ENCODE peak calls at places on chromosomes 16 and 17, in seven cellular contexts. One of them, this sample, is unnamed.

GRCh38 chr16:86611517-86611840 is 33.1 kb downstream of the FOXL1 start:
- DNase-seq in sigmoid colon: no peak
- DNase-seq in K562: no peak
- DNase-seq in A673: no peak
- DNase-seq in CD4-positive, CD25-positive, alpha-beta regulatory T cell: no peak
- DNase-seq in CD4-positive, alpha-beta memory T cell: no peak
- DNase-seq in HepG2: no peak
- DNase-seq in this sample: no peak

GRCh38 chr17:44602390-44602789 is 45.1 kb downstream of the FZD2 start:
- DNase-seq in A673: no peak
- DNase-seq in sigmoid colon: no peak
- DNase-seq in HepG2: no peak
- DNase-seq in CD4-positive, CD25-positive, alpha-beta regulatory T cell: no peak
- DNase-seq in K562: no peak
- DNase-seq in CD4-positive, alpha-beta memory T cell: no peak
- DNase-seq in this sample: no peak

GRCh38 chr16:58464916-58465731 is 34.8 kb upstream of the NDRG4 start:
- DNase-seq in CD4-positive, alpha-beta memory T cell: no peak
- DNase-seq in CD4-positive, CD25-positive, alpha-beta regulatory T cell: no peak
- DNase-seq in A673: no peak
- DNase-seq in HepG2: no peak
- DNase-seq in K562: no peak
- DNase-seq in sigmoid colon: no peak
- DNase-seq in this sample: peak; percentile 48

GRCh38 chr17:79630120-79630519 is 19.3 kb upstream of the RBFOX3 start:
- DNase-seq in CD4-positive, alpha-beta memory T cell: no peak
- DNase-seq in K562: no peak
- DNase-seq in CD4-positive, CD25-positive, alpha-beta regulatory T cell: no peak
- DNase-seq in A673: no peak
- DNase-seq in HepG2: no peak
- DNase-seq in sigmoid colon: peak; percentile 25
- DNase-seq in this sample: peak; percentile 9

GRCh38 chr17:33046361-33047255 is 55.0 kb downstream of the SPACA3 start:
- DNase-seq in HepG2: no peak
- DNase-seq in K562: no peak
- DNase-seq in A673: no peak
- DNase-seq in CD4-positive, alpha-beta memory T cell: no peak
- DNase-seq in sigmoid colon: no peak
- DNase-seq in CD4-positive, CD25-positive, alpha-beta regulatory T cell: no peak
- DNase-seq in this sample: no peak

GRCh38 chr16:29678691-29679267 is at the start of gene QPRT:
- DNase-seq in HepG2: peak; percentile 85
- DNase-seq in A673: peak; percentile 70
- DNase-seq in sigmoid colon: peak; percentile 75
- DNase-seq in CD4-positive, CD25-positive, alpha-beta regulatory T cell: no peak
- DNase-seq in CD4-positive, alpha-beta memory T cell: no peak
- DNase-seq in K562: peak; percentile 87
- DNase-seq in this sample: peak; percentile 27

GRCh38 chr17:9367186-9367585 is 208.4 kb downstream of the STX8 start:
- DNase-seq in CD4-positive, alpha-beta memory T cell: no peak
- DNase-seq in CD4-positive, CD25-positive, alpha-beta regulatory T cell: no peak
- DNase-seq in A673: no peak
- DNase-seq in HepG2: no peak
- DNase-seq in K562: no peak
- DNase-seq in sigmoid colon: no peak
- DNase-seq in this sample: no peak

GRCh38 chr17:5530265-5530782 is 44.0 kb downstream of the MIS12 start:
- DNase-seq in sigmoid colon: peak; percentile 11
- DNase-seq in CD4-positive, alpha-beta memory T cell: no peak
- DNase-seq in A673: no peak
- DNase-seq in CD4-positive, CD25-positive, alpha-beta regulatory T cell: no peak
- DNase-seq in HepG2: no peak
- DNase-seq in K562: no peak
- DNase-seq in this sample: no peak

GRCh38 chr17:16521070-16521727 is 29.2 kb upstream of the LRRC75A start:
- DNase-seq in A673: peak; percentile 88
- DNase-seq in HepG2: peak; percentile 87
- DNase-seq in sigmoid colon: peak; percentile 91
- DNase-seq in K562: peak; percentile 73
- DNase-seq in CD4-positive, CD25-positive, alpha-beta regulatory T cell: peak; percentile 73
- DNase-seq in CD4-positive, alpha-beta memory T cell: peak; percentile 71
- DNase-seq in this sample: peak; percentile 80

GRCh38 chr16:29962344-29962994 is 590 bp downstream of the TMEM219 start:
- DNase-seq in CD4-positive, CD25-positive, alpha-beta regulatory T cell: no peak
- DNase-seq in A673: peak; percentile 27
- DNase-seq in K562: peak; percentile 7
- DNase-seq in HepG2: peak; percentile 33
- DNase-seq in sigmoid colon: no peak
- DNase-seq in CD4-positive, alpha-beta memory T cell: no peak
- DNase-seq in this sample: peak; percentile 29

GRCh38 chr17:17682293-17682736 is 1.1 kb downstream of the RAI1 start:
- DNase-seq in CD4-positive, CD25-positive, alpha-beta regulatory T cell: peak; percentile 40
- DNase-seq in CD4-positive, alpha-beta memory T cell: peak; percentile 35
- DNase-seq in A673: no peak
- DNase-seq in HepG2: no peak
- DNase-seq in K562: peak; percentile 66
- DNase-seq in sigmoid colon: peak; percentile 84
- DNase-seq in this sample: peak; percentile 63

GRCh38 chr17:413016-413350 is 60.4 kb upstream of the RPH3AL start:
- DNase-seq in sigmoid colon: peak; percentile 50
- DNase-seq in HepG2: no peak
- DNase-seq in CD4-positive, alpha-beta memory T cell: no peak
- DNase-seq in K562: no peak
- DNase-seq in CD4-positive, CD25-positive, alpha-beta regulatory T cell: peak; percentile 20
- DNase-seq in A673: no peak
- DNase-seq in this sample: no peak

GRCh38 chr16:69691980-69692911 is 34.1 kb downstream of the NQO1 start:
- DNase-seq in K562: no peak
- DNase-seq in HepG2: no peak
- DNase-seq in CD4-positive, CD25-positive, alpha-beta regulatory T cell: no peak
- DNase-seq in sigmoid colon: no peak
- DNase-seq in CD4-positive, alpha-beta memory T cell: no peak
- DNase-seq in A673: no peak
- DNase-seq in this sample: no peak

GRCh38 chr17:65660947-65661346 is 99.5 kb upstream of the AXIN2 start:
- DNase-seq in sigmoid colon: no peak
- DNase-seq in CD4-positive, alpha-beta memory T cell: no peak
- DNase-seq in K562: peak; percentile 15
- DNase-seq in A673: peak; percentile 25
- DNase-seq in HepG2: no peak
- DNase-seq in CD4-positive, CD25-positive, alpha-beta regulatory T cell: no peak
- DNase-seq in this sample: no peak

GRCh38 chr17:42989726-42990652 is 8.2 kb upstream of the RPL27 start:
- DNase-seq in sigmoid colon: no peak
- DNase-seq in CD4-positive, CD25-positive, alpha-beta regulatory T cell: no peak
- DNase-seq in A673: no peak
- DNase-seq in HepG2: peak; percentile 32
- DNase-seq in K562: no peak
- DNase-seq in CD4-positive, alpha-beta memory T cell: no peak
- DNase-seq in this sample: no peak

GRCh38 chr16:27330542-27330941 is 16.8 kb downstream of the IL4R start:
- DNase-seq in A673: peak; percentile 67
- DNase-seq in sigmoid colon: peak; percentile 97
- DNase-seq in K562: no peak
- DNase-seq in HepG2: no peak
- DNase-seq in CD4-positive, alpha-beta memory T cell: peak; percentile 27
- DNase-seq in CD4-positive, CD25-positive, alpha-beta regulatory T cell: no peak
- DNase-seq in this sample: no peak

GRCh38 chr17:82342361-82343079 is 9.0 kb upstream of the SECTM1 start:
- DNase-seq in CD4-positive, CD25-positive, alpha-beta regulatory T cell: no peak
- DNase-seq in CD4-positive, alpha-beta memory T cell: no peak
- DNase-seq in HepG2: no peak
- DNase-seq in K562: no peak
- DNase-seq in sigmoid colon: no peak
- DNase-seq in A673: no peak
- DNase-seq in this sample: no peak

GRCh38 chr16:70430667-70431536 is 8.0 kb downstream of the ST3GAL2 start:
- DNase-seq in CD4-positive, alpha-beta memory T cell: peak; percentile 69
- DNase-seq in CD4-positive, CD25-positive, alpha-beta regulatory T cell: peak; percentile 47
- DNase-seq in A673: peak; percentile 65
- DNase-seq in HepG2: peak; percentile 48
- DNase-seq in sigmoid colon: no peak
- DNase-seq in K562: peak; percentile 75
- DNase-seq in this sample: no peak

GRCh38 chr17:72726936-72727335 is 365.6 kb downstream of the SLC39A11 start:
- DNase-seq in K562: no peak
- DNase-seq in CD4-positive, CD25-positive, alpha-beta regulatory T cell: peak; percentile 42
- DNase-seq in HepG2: no peak
- DNase-seq in A673: no peak
- DNase-seq in CD4-positive, alpha-beta memory T cell: peak; percentile 48
- DNase-seq in sigmoid colon: no peak
- DNase-seq in this sample: no peak

GRCh38 chr16:50635505-50636392 is 45.4 kb downstream of the SNX20 start:
- DNase-seq in A673: peak; percentile 39
- DNase-seq in HepG2: no peak
- DNase-seq in CD4-positive, CD25-positive, alpha-beta regulatory T cell: no peak
- DNase-seq in K562: peak; percentile 73
- DNase-seq in CD4-positive, alpha-beta memory T cell: peak; percentile 17
- DNase-seq in sigmoid colon: no peak
- DNase-seq in this sample: peak; percentile 80

GRCh38 chr17:18181358-18181757 is 2.3 kb upstream of the ALKBH5 start:
- DNase-seq in sigmoid colon: no peak
- DNase-seq in K562: no peak
- DNase-seq in CD4-positive, alpha-beta memory T cell: no peak
- DNase-seq in A673: no peak
- DNase-seq in CD4-positive, CD25-positive, alpha-beta regulatory T cell: no peak
- DNase-seq in HepG2: no peak
- DNase-seq in this sample: no peak

GRCh38 chr17:49916854-49917515 is 52.0 kb upstream of the DLX4 start:
- DNase-seq in A673: no peak
- DNase-seq in CD4-positive, CD25-positive, alpha-beta regulatory T cell: no peak
- DNase-seq in K562: no peak
- DNase-seq in sigmoid colon: no peak
- DNase-seq in HepG2: no peak
- DNase-seq in CD4-positive, alpha-beta memory T cell: no peak
- DNase-seq in this sample: no peak

GRCh38 chr16:81585785-81586184 is 141.2 kb downstream of the CMIP start:
- DNase-seq in A673: peak; percentile 26
- DNase-seq in CD4-positive, CD25-positive, alpha-beta regulatory T cell: no peak
- DNase-seq in K562: peak; percentile 73
- DNase-seq in CD4-positive, alpha-beta memory T cell: no peak
- DNase-seq in sigmoid colon: no peak
- DNase-seq in HepG2: peak; percentile 50
- DNase-seq in this sample: no peak

GRCh38 chr17:78294776-78295175 is 63.3 kb downstream of the TMEM235 start:
- DNase-seq in K562: no peak
- DNase-seq in HepG2: no peak
- DNase-seq in sigmoid colon: no peak
- DNase-seq in CD4-positive, CD25-positive, alpha-beta regulatory T cell: no peak
- DNase-seq in A673: no peak
- DNase-seq in CD4-positive, alpha-beta memory T cell: no peak
- DNase-seq in this sample: no peak
- H3K27ac ChIP-seq in K562: no peak overlapping the region
- H3K27ac ChIP-seq in HepG2: no peak overlapping the region
- H3K27ac ChIP-seq in sigmoid colon: no peak overlapping the region
- H3K27ac ChIP-seq in CD4-positive, CD25-positive, alpha-beta regulatory T cell: no peak overlapping the region
- H3K27ac ChIP-seq in A673: no peak overlapping the region
- H3K27ac ChIP-seq in CD4-positive, alpha-beta memory T cell: no peak overlapping the region
- H3K27ac ChIP-seq in this sample: no peak overlapping the region

GRCh38 chr17:47649972-47650524 is 329 bp downstream of the KPNB1 start:
- DNase-seq in CD4-positive, alpha-beta memory T cell: peak; percentile 73
- DNase-seq in CD4-positive, CD25-positive, alpha-beta regulatory T cell: no peak
- DNase-seq in sigmoid colon: no peak
- DNase-seq in HepG2: no peak
- DNase-seq in K562: no peak
- DNase-seq in A673: no peak
- DNase-seq in this sample: no peak
- H3K4me1 ChIP-seq in CD4-positive, alpha-beta memory T cell: peaks cover 60% of the 10 kb centered on the region
- H3K4me1 ChIP-seq in CD4-positive, CD25-positive, alpha-beta regulatory T cell: peaks cover 54% of the 10 kb centered on the region
- H3K4me1 ChIP-seq in sigmoid colon: peaks cover 43% of the 10 kb centered on the region
- H3K4me1 ChIP-seq in HepG2: peaks cover 59% of the 10 kb centered on the region
- H3K4me1 ChIP-seq in K562: peaks cover 30% of the 10 kb centered on the region
- H3K4me1 ChIP-seq in A673: peaks cover 22% of the 10 kb centered on the region
- H3K4me1 ChIP-seq in this sample: peaks cover 18% of the 10 kb centered on the region

GRCh38 chr16:61831351-61831933 is 204.8 kb downstream of the CDH8 start:
- DNase-seq in K562: no peak
- DNase-seq in sigmoid colon: no peak
- DNase-seq in A673: no peak
- DNase-seq in CD4-positive, CD25-positive, alpha-beta regulatory T cell: no peak
- DNase-seq in CD4-positive, alpha-beta memory T cell: no peak
- DNase-seq in HepG2: no peak
- DNase-seq in this sample: no peak
- H3K27ac ChIP-seq in K562: no peak overlapping the region
- H3K27ac ChIP-seq in sigmoid colon: no peak overlapping the region
- H3K27ac ChIP-seq in A673: no peak overlapping the region
- H3K27ac ChIP-seq in CD4-positive, CD25-positive, alpha-beta regulatory T cell: no peak overlapping the region
- H3K27ac ChIP-seq in CD4-positive, alpha-beta memory T cell: no peak overlapping the region
- H3K27ac ChIP-seq in HepG2: no peak overlapping the region
- H3K27ac ChIP-seq in this sample: no peak overlapping the region

GRCh38 chr16:68093816-68094613 is 8.8 kb downstream of the NFATC3 start:
- DNase-seq in CD4-positive, alpha-beta memory T cell: peak; percentile 40
- DNase-seq in CD4-positive, CD25-positive, alpha-beta regulatory T cell: peak; percentile 45
- DNase-seq in HepG2: no peak
- DNase-seq in K562: peak; percentile 31
- DNase-seq in A673: peak; percentile 42
- DNase-seq in sigmoid colon: no peak
- DNase-seq in this sample: no peak

GRCh38 chr16:68089067-68089466 is 3.9 kb downstream of the NFATC3 start:
- DNase-seq in A673: no peak
- DNase-seq in CD4-positive, CD25-positive, alpha-beta regulatory T cell: no peak
- DNase-seq in HepG2: no peak
- DNase-seq in CD4-positive, alpha-beta memory T cell: no peak
- DNase-seq in K562: no peak
- DNase-seq in sigmoid colon: no peak
- DNase-seq in this sample: no peak

GRCh38 chr16:68090526-68090925 is 5.4 kb downstream of the NFATC3 start:
- DNase-seq in CD4-positive, CD25-positive, alpha-beta regulatory T cell: no peak
- DNase-seq in sigmoid colon: no peak
- DNase-seq in CD4-positive, alpha-beta memory T cell: no peak
- DNase-seq in HepG2: no peak
- DNase-seq in K562: no peak
- DNase-seq in A673: no peak
- DNase-seq in this sample: no peak

GRCh38 chr16:68090109-68090508 is 4.9 kb downstream of the NFATC3 start:
- DNase-seq in HepG2: no peak
- DNase-seq in K562: no peak
- DNase-seq in sigmoid colon: no peak
- DNase-seq in A673: no peak
- DNase-seq in CD4-positive, alpha-beta memory T cell: no peak
- DNase-seq in CD4-positive, CD25-positive, alpha-beta regulatory T cell: no peak
- DNase-seq in this sample: no peak

DNA sequence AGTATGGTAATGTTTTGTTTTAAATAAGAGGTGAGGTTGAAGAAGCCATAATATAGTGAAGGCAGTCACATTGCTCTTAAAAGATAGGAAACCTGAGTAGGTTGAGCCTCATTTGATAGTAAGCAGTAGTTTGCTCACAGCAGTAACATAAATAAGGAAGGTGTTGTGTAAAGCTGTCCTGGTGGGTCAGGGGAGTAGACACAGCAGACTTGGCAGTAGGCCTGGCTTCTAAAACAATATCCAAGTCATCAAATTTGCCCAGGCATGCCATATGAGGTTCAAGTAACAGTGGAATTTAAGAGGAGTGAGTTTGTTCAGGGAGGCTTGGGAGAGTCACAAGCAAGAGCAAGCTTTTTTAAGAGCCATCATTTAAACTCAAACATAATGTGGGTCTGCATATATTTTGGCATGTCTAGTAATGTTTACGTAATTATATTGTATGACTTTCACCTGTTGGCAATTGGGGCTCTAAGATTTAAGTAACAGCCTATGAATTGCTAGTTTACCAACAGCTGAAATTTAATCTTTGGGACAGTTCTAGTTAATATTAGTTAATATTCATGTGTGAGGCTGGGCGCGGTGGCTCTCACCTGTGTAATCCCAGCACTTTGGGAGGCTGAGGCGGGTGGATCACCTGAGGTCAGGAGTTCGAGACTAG is 6.6 kb downstream of the NFATC3 start:
- DNase-seq in A673: no peak
- DNase-seq in sigmoid colon: no peak
- DNase-seq in CD4-positive, CD25-positive, alpha-beta regulatory T cell: no peak
- DNase-seq in K562: no peak
- DNase-seq in HepG2: peak; percentile 70
- DNase-seq in CD4-positive, alpha-beta memory T cell: no peak
- DNase-seq in this sample: no peak
- H3K4me1 ChIP-seq in A673: peaks cover 29% of the 10 kb centered on the region
- H3K4me1 ChIP-seq in sigmoid colon: peaks cover 56% of the 10 kb centered on the region
- H3K4me1 ChIP-seq in CD4-positive, CD25-positive, alpha-beta regulatory T cell: peaks cover 93% of the 10 kb centered on the region
- H3K4me1 ChIP-seq in K562: peaks cover 35% of the 10 kb centered on the region
- H3K4me1 ChIP-seq in HepG2: peaks cover 89% of the 10 kb centered on the region
- H3K4me1 ChIP-seq in CD4-positive, alpha-beta memory T cell: peaks cover 96% of the 10 kb centered on the region
- H3K4me1 ChIP-seq in this sample: peaks cover 8% of the 10 kb centered on the region

This sample was measured in testis.